ENCODE peak calls at places on chromosomes 2 and 18, in four cellular contexts. One of them, this sample, is unnamed.

GRCh38 chr2:99898649-99899048 is 243.7 kb downstream of the AFF3 start:
- DNase-seq in GM12878: no peak
- DNase-seq in H54: no peak
- DNase-seq in A549: no peak
- DNase-seq in this sample: no peak

GRCh38 chr2:205685314-205686230 is 3.3 kb downstream of the NRP2 start:
- DNase-seq in GM12878: no peak
- DNase-seq in H54: peak
- DNase-seq in A549: peak
- DNase-seq in this sample: no peak

GRCh38 chr2:10405441-10405840 is 42.7 kb downstream of the ODC1 start:
- DNase-seq in GM12878: no peak
- DNase-seq in H54: peak
- DNase-seq in A549: peak
- DNase-seq in this sample: no peak

GRCh38 chr2:12486205-12487118 is 230.3 kb upstream of the TRIB2 start:
- DNase-seq in GM12878: no peak
- DNase-seq in H54: no peak
- DNase-seq in A549: peak
- DNase-seq in this sample: no peak

GRCh38 chr2:108412995-108413726 is 35.4 kb downstream of the SULT1C4 start:
- DNase-seq in GM12878: no peak
- DNase-seq in H54: peak
- DNase-seq in A549: peak
- DNase-seq in this sample: no peak

GRCh38 chr2:122078451-122078850 is 323.0 kb downstream of the TSN start:
- DNase-seq in GM12878: no peak
- DNase-seq in H54: no peak
- DNase-seq in A549: no peak
- DNase-seq in this sample: no peak

GRCh38 chr2:25587361-25587760 is 86.0 kb downstream of the DTNB start:
- DNase-seq in GM12878: no peak
- DNase-seq in H54: peak
- DNase-seq in A549: no peak
- DNase-seq in this sample: no peak

GRCh38 chr18:35026407-35027061 is 14.7 kb upstream of the MAPRE2 start:
- DNase-seq in GM12878: no peak
- DNase-seq in H54: no peak
- DNase-seq in A549: no peak
- DNase-seq in this sample: no peak

GRCh38 chr18:74760436-74760835 is 162.8 kb downstream of the ZNF407 start:
- DNase-seq in GM12878: no peak
- DNase-seq in H54: no peak
- DNase-seq in A549: no peak
- DNase-seq in this sample: no peak

GRCh38 chr18:56799756-56800155 is 148.6 kb downstream of the WDR7 start:
- DNase-seq in GM12878: no peak
- DNase-seq in H54: no peak
- DNase-seq in A549: no peak
- DNase-seq in this sample: no peak

GRCh38 chr2:153823880-153824279 is 47.8 kb upstream of the GALNT13 start:
- DNase-seq in GM12878: no peak
- DNase-seq in H54: no peak
- DNase-seq in A549: no peak
- DNase-seq in this sample: no peak

GRCh38 chr2:157172866-157173578 is 84.5 kb upstream of the GALNT5 start:
- DNase-seq in GM12878: no peak
- DNase-seq in H54: no peak
- DNase-seq in A549: no peak
- DNase-seq in this sample: no peak

GRCh38 chr2:68251855-68252406 is 401 bp downstream of the PPP3R1 start:
- DNase-seq in GM12878: no peak
- DNase-seq in H54: peak
- DNase-seq in A549: no peak
- DNase-seq in this sample: no peak

GRCh38 chr2:196330645-196331044 is 159.3 kb upstream of the STK17B start:
- DNase-seq in GM12878: no peak
- DNase-seq in H54: no peak
- DNase-seq in A549: no peak
- DNase-seq in this sample: no peak

GRCh38 chr18:53380063-53380639 is 844.3 kb downstream of the MBD2 start:
- DNase-seq in GM12878: peak
- DNase-seq in H54: peak
- DNase-seq in A549: peak
- DNase-seq in this sample: no peak

GRCh38 chr2:20130821-20131645 is 79.6 kb upstream of the LAPTM4A start:
- DNase-seq in GM12878: no peak
- DNase-seq in H54: no peak
- DNase-seq in A549: no peak
- DNase-seq in this sample: no peak

GRCh38 chr2:47174731-47175361 is 19.7 kb upstream of the STPG4 start:
- DNase-seq in GM12878: no peak
- DNase-seq in H54: no peak
- DNase-seq in A549: peak
- DNase-seq in this sample: peak

GRCh38 chr2:20590704-20591515 is 60.0 kb downstream of the HS1BP3 start:
- DNase-seq in GM12878: no peak
- DNase-seq in H54: no peak
- DNase-seq in A549: no peak
- DNase-seq in this sample: no peak